ENCODE peak calls at places on chromosomes 7 and 10, in four cellular contexts. O, U, H and N are unnamed samples.

GRCh38 chr7:110224643-110225042 is 866.3 kb upstream of the LRRN3 start:
- DNase-seq in H (no peak), U (peak; percentile 3), O (no peak), N (no peak)

GRCh38 chr7:55081067-55081853 is 62.4 kb downstream of the EGFR start:
- DNase-seq in O (no peak), H (no peak), U (peak; percentile 62), N (no peak)

GRCh38 chr7:134120405-134120804 is 6.7 kb upstream of the LRGUK start:
- DNase-seq in O (no peak), H (no peak), U (no peak), N (no peak)

GRCh38 chr7:132485600-132486594 is 90.4 kb downstream of the PLXNA4 start:
- DNase-seq in H (no peak), U (no peak), O (no peak), N (peak; percentile 98)

GRCh38 chr7:27303021-27303420 is 60.4 kb downstream of the EVX1 start:
- DNase-seq in H (no peak), U (no peak), O (no peak), N (no peak)

GRCh38 chr7:84117304-84117703 is 77.3 kb downstream of the SEMA3A start:
- DNase-seq in O (no peak), H (no peak), U (no peak), N (no peak)

GRCh38 chr10:45432700-45433472 is 58.9 kb downstream of the ALOX5 start:
- DNase-seq in H (no peak), U (no peak), O (no peak), N (no peak)

GRCh38 chr10:65802391-65802790 is 1123.4 kb upstream of the LRRTM3 start:
- DNase-seq in O (no peak), H (no peak), U (no peak), N (no peak)

GRCh38 chr10:125878957-125879835 is 1.9 kb downstream of the DHX32 start:
- DNase-seq in O (no peak), H (no peak), U (no peak), N (peak; percentile 75)

GRCh38 chr10:60739581-60739980 is 38.7 kb upstream of the CDK1 start:
- DNase-seq in U (no peak), O (no peak), H (no peak), N (no peak)

GRCh38 chr10:115402690-115403089 is 309.5 kb downstream of the ATRNL1 start:
- DNase-seq in U (no peak), H (no peak), O (no peak), N (peak; percentile 3)

GRCh38 chr10:121590772-121591171 is 7.5 kb downstream of the FGFR2 start:
- DNase-seq in O (no peak), H (no peak), U (no peak), N (no peak)

GRCh38 chr10:121592155-121592890 is 5.9 kb downstream of the FGFR2 start:
- DNase-seq in O (no peak), U (no peak), H (no peak), N (no peak)

GRCh38 chr10:121589553-121589952 is 8.7 kb downstream of the FGFR2 start:
- DNase-seq in U (no peak), H (no peak), O (no peak), N (no peak)

GRCh38 chr10:121593267-121593666 is 5.0 kb downstream of the FGFR2 start:
- DNase-seq in O (no peak), H (no peak), U (no peak), N (no peak)

GRCh38 chr10:121591186-121591585 is 7.1 kb downstream of the FGFR2 start:
- DNase-seq in H (no peak), O (no peak), U (no peak), N (no peak)
- H3K79me2 ChIP-seq in H (no peaks in the 10 kb centered on the region), O (no peaks in the 10 kb centered on the region), U (no peaks in the 10 kb centered on the region), N (no peaks in the 10 kb centered on the region)

GRCh38 chr10:84523509-84523908 is 195.1 kb downstream of the CCSER2 start:
- DNase-seq in H (no peak), O (peak; percentile 44), U (no peak), N (peak; percentile 53)
- TF ChIP-seq MAX in H (no peak), O (no peak), U (no peak), N (no peak)

GRCh38 chr7:22318376-22318775 is 38.6 kb downstream of the RAPGEF5 start:
- DNase-seq in U (no peak), H (no peak), O (no peak), N (no peak)

GRCh38 chr7:22317632-22318031 is 39.3 kb downstream of the RAPGEF5 start:
- DNase-seq in H (no peak), O (peak; percentile 61), U (no peak), N (no peak)

GRCh38 chr7:22316914-22317313 is 40.0 kb downstream of the RAPGEF5 start:
- DNase-seq in U (no peak), H (no peak), O (no peak), N (no peak)

GRCh38 chr7:22320416-22320815 is 36.5 kb downstream of the RAPGEF5 start:
- DNase-seq in H (no peak), U (no peak), O (no peak), N (no peak)

GRCh38 chr7:22319424-22320403 is 37.2 kb downstream of the RAPGEF5 start:
- DNase-seq in U (no peak), O (no peak), H (no peak), N (no peak)
- H3K79me2 ChIP-seq in U (no peaks in the 10 kb centered on the region), O (no peaks in the 10 kb centered on the region), H (no peaks in the 10 kb centered on the region), N (no peaks in the 10 kb centered on the region)

DNA sequence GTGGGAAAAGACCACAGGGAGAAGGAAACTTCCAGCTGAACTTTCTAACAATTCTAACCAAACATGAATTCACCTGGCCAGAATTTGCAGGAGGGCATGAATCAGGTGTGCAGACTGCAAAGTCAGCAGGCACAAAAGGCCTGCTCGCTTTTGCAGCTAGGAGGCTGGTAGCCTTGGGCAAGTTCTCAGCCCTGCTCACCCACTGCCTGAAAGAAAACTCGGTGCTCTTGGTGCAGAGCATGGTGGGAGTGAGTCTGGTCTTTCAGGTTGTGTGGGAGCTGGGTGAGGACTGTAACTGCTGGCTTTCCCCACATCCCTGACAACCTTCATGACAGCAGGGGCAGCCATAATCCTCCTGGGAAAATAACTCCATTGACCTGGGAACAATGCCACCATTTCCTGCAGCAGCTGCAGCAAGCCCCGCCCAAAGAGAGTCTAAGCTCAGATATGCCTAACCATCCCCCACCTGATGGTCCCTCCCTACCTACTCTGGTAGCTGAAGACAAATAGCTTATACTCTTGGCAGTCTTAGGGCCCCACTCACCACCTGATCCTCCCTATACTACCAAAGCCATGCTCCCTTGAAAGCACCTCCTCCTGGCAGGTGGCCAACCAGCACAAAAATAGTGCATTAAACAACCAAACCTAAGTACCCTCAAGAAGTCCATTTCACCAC is 31.6 kb downstream of the ZNF117 start:
- DNase-seq in O (no peak), U (no peak), H (no peak), N (peak; percentile 15)
- TF ChIP-seq MAX in O (no peak), U (no peak), H (no peak), N (no peak)